ENCODE peak calls at places on chromosomes 1 and 21, in six cellular contexts. F, U, L, Z, J and Y are unnamed samples.
A peak's percentile ranks its signal among the peaks of the same experiment; 100 is the strongest.

GRCh38 chr1:23211955-23212354 is 5.3 kb downstream of the HTR1D start:
- DNase-seq in U (no peak), L (no peak), Z (no peak), F (no peak), J (no peak), Y (no peak)

GRCh38 chr1:98086156-98086555 is 165.3 kb upstream of the DPYD start:
- DNase-seq in Z (no peak), J (no peak), L (no peak), F (peak; percentile 55), U (no peak), Y (no peak)

GRCh38 chr1:203075249-203076030 is 10.4 kb downstream of the MYOG start:
- DNase-seq in F (no peak), Z (no peak), J (no peak), L (no peak), U (no peak), Y (no peak)

GRCh38 chr1:199684686-199685273 is 342.7 kb upstream of the NR5A2 start:
- DNase-seq in Z (no peak), J (peak; percentile 35), L (no peak), U (peak; percentile 61), F (peak; percentile 84), Y (no peak)

GRCh38 chr1:162926906-162927305 is 65.9 kb upstream of the CCDC190 start:
- DNase-seq in F (no peak), L (no peak), Z (no peak), J (no peak), U (no peak), Y (no peak)

GRCh38 chr1:75130312-75130677 is 3.9 kb upstream of the LHX8 start:
- DNase-seq in U (no peak), J (peak; percentile 40), Z (no peak), L (no peak), F (no peak), Y (no peak)

GRCh38 chr21:27143476-27143875 is 176.6 kb upstream of the ADAMTS5 start:
- DNase-seq in U (no peak), Z (no peak), J (no peak), F (no peak), L (no peak), Y (no peak)

GRCh38 chr1:89844236-89844807 is 23.5 kb downstream of the LRRC8D start:
- DNase-seq in F (no peak), Z (no peak), U (no peak), L (peak; percentile 4), J (no peak), Y (no peak)

GRCh38 chr21:37087188-37087587 is 14.1 kb downstream of the TTC3 start:
- DNase-seq in Z (no peak), L (no peak), J (no peak), F (peak; percentile 76), U (peak; percentile 42), Y (no peak)

GRCh38 chr1:76759950-76760349 is 107.3 kb upstream of the ST6GALNAC5 start:
- DNase-seq in U (no peak), F (peak; percentile 56), L (peak; percentile 11), J (no peak), Z (no peak), Y (no peak)

GRCh38 chr21:33732038-33732437 is 89.7 kb downstream of the ITSN1 start:
- DNase-seq in L (no peak), U (no peak), Z (no peak), J (no peak), F (no peak), Y (no peak)

GRCh38 chr1:66343569-66344325 is 190.2 kb upstream of the SGIP1 start:
- DNase-seq in L (peak; percentile 25), U (no peak), J (no peak), F (no peak), Z (no peak), Y (no peak)

GRCh38 chr1:236748471-236748870 is 46.6 kb upstream of the MTR start:
- DNase-seq in U (no peak), Z (no peak), F (no peak), J (no peak), L (no peak), Y (no peak)

GRCh38 chr1:91924146-91924545 is 25.1 kb upstream of the BRDT start:
- DNase-seq in L (peak; percentile 11), F (peak; percentile 63), J (no peak), U (no peak), Z (no peak), Y (no peak)

DNA sequence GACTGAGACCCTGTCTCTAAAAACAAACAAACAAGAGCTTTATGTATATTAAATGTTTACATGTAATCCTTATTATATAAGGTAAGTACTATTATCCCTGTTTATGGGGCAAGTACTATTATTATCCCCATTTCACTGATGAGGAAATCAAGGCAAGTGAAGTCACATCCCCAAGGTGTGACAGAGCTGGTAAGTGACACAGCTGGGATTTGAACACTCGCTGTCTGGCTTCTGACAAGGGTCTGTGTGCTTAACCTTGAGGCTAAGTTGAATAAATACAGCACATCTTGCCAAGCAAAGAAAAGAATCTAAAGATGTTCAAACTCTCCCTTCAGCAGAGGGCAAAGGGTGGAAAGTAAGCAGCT is 167.9 kb upstream of the IRF2BP2 start:
- DNase-seq in Z (no peak), L (no peak), U (no peak), F (no peak), J (no peak), Y (no peak)
- H3K27me3 ChIP-seq in Z (no peaks in the 10 kb centered on the region), L (peaks cover 29% of the 10 kb centered on the region), U (peaks cover 57% of the 10 kb centered on the region), F (no peaks in the 10 kb centered on the region), J (peaks cover 6% of the 10 kb centered on the region), Y (no peaks in the 10 kb centered on the region)

DNA sequence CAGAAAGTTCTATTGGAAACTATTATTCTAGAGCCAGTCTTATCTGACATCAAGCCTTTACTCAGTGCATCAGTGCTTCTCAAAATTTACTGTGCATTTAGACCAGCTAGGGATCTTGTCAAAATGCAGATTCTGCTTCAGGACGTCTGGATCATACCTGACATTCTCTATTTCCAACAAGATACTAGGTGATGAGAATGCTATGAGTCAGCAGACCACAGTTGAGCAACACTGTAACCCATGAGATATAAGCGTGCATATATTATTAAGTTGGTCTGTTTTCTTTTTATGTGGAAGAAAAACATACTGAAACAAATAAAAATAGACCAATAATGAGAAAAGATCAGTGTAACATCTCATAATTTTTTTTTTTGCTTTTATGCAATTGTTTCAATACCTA is 40.4 kb upstream of the KCNH1 start:
- DNase-seq in U (no peak), J (no peak), L (no peak), Z (no peak), F (no peak), Y (no peak)
- H3K4me3 ChIP-seq in U (no peak overlapping the region), J (no peak overlapping the region), L (no peak overlapping the region), Z (no peak overlapping the region), F (no peak overlapping the region), Y (no peak overlapping the region)

GRCh38 chr21:43303240-43304178 is 123.4 kb downstream of the SIK1 start:
- DNase-seq in U (no peak), F (no peak), J (no peak), Z (no peak), L (no peak), Y (peak; percentile 38)

GRCh38 chr21:43302769-43303168 is 124.2 kb downstream of the SIK1 start:
- DNase-seq in U (no peak), L (no peak), F (no peak), Z (no peak), J (no peak), Y (peak; percentile 34)

GRCh38 chr21:43301424-43302355 is 125.2 kb downstream of the SIK1 start:
- DNase-seq in F (no peak), L (no peak), J (no peak), Z (no peak), U (no peak), Y (peak; percentile 57)

GRCh38 chr21:43300496-43301423 is 126.2 kb downstream of the SIK1 start:
- DNase-seq in J (no peak), U (peak; percentile 23), Z (no peak), L (no peak), F (peak; percentile 49), Y (peak; percentile 57)

DNA sequence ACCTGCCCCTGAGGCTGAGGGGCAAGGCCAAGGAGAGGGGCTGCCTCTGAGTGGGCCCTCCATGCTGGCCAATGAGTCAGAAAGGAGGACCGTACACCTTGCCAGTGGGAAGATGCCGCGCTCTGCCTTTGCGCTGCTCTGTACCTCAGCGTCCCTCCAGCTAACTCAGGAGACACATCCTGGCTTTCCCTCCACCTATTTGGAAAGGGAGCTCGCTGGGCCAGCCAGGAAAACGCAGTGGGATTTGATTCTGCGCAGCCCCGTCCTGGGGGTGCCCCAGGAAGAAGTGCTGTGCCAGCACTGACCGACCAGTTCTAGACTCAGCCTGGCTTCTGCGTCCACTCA is 124.6 kb downstream of the SIK1 start:
- DNase-seq in J (no peak), L (no peak), Z (no peak), F (no peak), U (no peak), Y (no peak)
- H3K27me3 ChIP-seq in J (no peaks in the 10 kb centered on the region), L (no peaks in the 10 kb centered on the region), Z (no peaks in the 10 kb centered on the region), F (no peaks in the 10 kb centered on the region), U (no peaks in the 10 kb centered on the region), Y (no peaks in the 10 kb centered on the region)

GRCh38 chr1:94922756-94923465 is 4.0 kb downstream of the CNN3 start:
- DNase-seq in L (no peak), F (peak; percentile 84), Z (no peak), U (no peak), J (no peak), Y (no peak)
- H3K4me3 ChIP-seq in L (peak overlapping the region; percentile 15), F (no peak overlapping the region), Z (peak overlapping the region; percentile 46), U (peak overlapping the region; percentile 2), J (no peak overlapping the region), Y (no peak overlapping the region)

GRCh38 chr21:32412162-32412997 is at the start of gene EVA1C:
- DNase-seq in L (peak; percentile 50), F (peak; percentile 76), U (peak; percentile 49), J (no peak), Z (peak; percentile 84), Y (no peak)
- H3K27me3 ChIP-seq in L (no peaks in the 10 kb centered on the region), F (peaks cover 76% of the 10 kb centered on the region), U (no peaks in the 10 kb centered on the region), J (peaks cover 48% of the 10 kb centered on the region), Z (no peaks in the 10 kb centered on the region), Y (no peaks in the 10 kb centered on the region)

DNA sequence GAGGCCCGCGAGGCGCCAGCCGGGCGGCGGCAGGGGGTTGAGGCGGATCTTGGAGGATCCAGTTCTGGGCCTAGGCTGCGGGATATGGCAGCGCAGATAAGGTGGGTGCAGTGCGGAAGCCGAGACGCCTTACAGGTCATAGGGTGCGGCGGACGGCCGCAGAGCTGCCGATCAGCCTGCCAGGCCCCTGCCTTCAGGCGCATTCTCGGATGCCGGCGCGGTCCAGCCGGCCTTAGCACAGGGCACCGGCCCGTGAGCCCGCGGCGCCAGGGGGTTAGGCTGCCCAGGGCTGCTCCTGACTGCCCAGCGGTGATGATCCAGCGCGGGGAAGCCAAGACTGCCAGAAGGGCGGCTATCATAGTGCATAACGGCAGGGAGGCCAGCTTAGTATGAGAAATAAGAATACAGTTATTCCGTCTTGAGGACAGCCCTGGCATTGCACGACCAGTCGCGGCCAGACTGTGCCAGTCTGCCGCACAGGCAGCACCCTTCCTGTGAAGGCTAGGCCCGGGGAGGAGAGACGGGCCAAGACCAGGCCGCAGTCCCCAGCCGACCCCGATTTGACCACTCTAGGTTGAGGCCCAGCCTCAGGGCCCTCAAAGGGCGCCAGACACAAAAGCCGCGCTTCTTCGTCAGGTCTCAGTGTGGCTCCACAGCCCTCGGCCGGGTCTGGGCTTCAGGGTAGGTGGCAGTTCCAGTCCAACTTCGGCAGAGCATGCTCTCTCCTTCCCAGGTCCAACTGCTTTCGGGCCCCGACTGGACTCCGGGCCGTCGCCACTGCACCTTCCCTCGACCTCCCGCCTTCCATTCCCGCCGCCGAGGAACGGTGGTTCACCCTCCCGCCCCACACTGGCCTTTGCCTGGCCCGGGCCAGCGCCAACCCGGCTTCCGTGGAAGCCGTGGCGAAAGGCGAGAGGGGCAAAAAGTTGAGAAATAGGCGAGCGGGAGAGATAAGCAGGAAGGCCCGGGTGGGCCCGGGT is 880 bp downstream of the ALX3 start:
- DNase-seq in J (no peak), L (peak; percentile 54), F (no peak), Z (no peak), U (no peak), Y (no peak)
- H3K4me3 ChIP-seq in J (no peak overlapping the region), L (peak overlapping the region; percentile 59), F (peak overlapping the region; percentile 15), Z (no peak overlapping the region), U (no peak overlapping the region), Y (no peak overlapping the region)

GRCh38 chr1:22203335-22203734 is 60.4 kb upstream of the WNT4 start:
- DNase-seq in J (no peak), L (no peak), Z (peak; percentile 13), F (no peak), U (no peak), Y (no peak)
- H3K27me3 ChIP-seq in J (peaks cover 67% of the 10 kb centered on the region), L (peaks cover 23% of the 10 kb centered on the region), Z (no peaks in the 10 kb centered on the region), F (peaks cover 12% of the 10 kb centered on the region), U (peaks cover 18% of the 10 kb centered on the region), Y (peaks cover 8% of the 10 kb centered on the region)